ENCODE peak calls at places on chromosome 10, in six cellular contexts. R is IMR-90, N is neuronal stem cell, V is H9, Y is mesenchymal stem cell, H is H1. Z is an unnamed sample.

GRCh38 chr10:114908896-114909295 is 29.1 kb upstream of the TRUB1 start:
- DNase-seq in R (no peak), N (no peak), V (no peak), Y (no peak), H (no peak), Z (no peak)

GRCh38 chr10:59977486-59977885 is 71.1 kb upstream of the CCDC6 start:
- DNase-seq in R (no peak), N (no peak), V (no peak), Y (no peak), H (no peak), Z (no peak)

GRCh38 chr10:29239569-29240472 is 49.0 kb upstream of the LYZL1 start:
- DNase-seq in R (no peak), N (no peak), V (peak; percentile 75), Y (peak; percentile 35), H (peak; percentile 76), Z (peak; percentile 86)

GRCh38 chr10:132630666-132631347 is 93.2 kb downstream of the INPP5A start:
- DNase-seq in R (no peak), N (no peak), V (no peak), Y (no peak), H (no peak), Z (no peak)

GRCh38 chr10:29465384-29465783 is 169.4 kb downstream of the SVIL start:
- DNase-seq in R (no peak), N (no peak), V (peak; percentile 50), Y (no peak), H (no peak), Z (no peak)

GRCh38 chr10:70835895-70836294 is 20.1 kb downstream of the SGPL1 start:
- DNase-seq in R (peak; percentile 61), N (no peak), V (no peak), Y (peak; percentile 28), H (no peak), Z (no peak)

GRCh38 chr10:3066317-3066931 is 924 bp upstream of the PFKP start:
- DNase-seq in R (no peak), N (no peak), V (no peak), Y (no peak), H (no peak), Z (no peak)

GRCh38 chr10:85145966-85146365 is 817.6 kb downstream of the CCSER2 start:
- DNase-seq in R (no peak), N (no peak), V (no peak), Y (no peak), H (no peak), Z (no peak)

GRCh38 chr10:35394411-35394851 is 58.1 kb downstream of the CCNY start:
- DNase-seq in R (no peak), N (no peak), V (no peak), Y (no peak), H (no peak), Z (peak; percentile 65)

GRCh38 chr10:132297521-132297920 is 10.2 kb downstream of the STK32C start:
- DNase-seq in R (no peak), N (no peak), V (peak; percentile 41), Y (no peak), H (no peak), Z (no peak)

GRCh38 chr10:110525349-110526260 is 27.9 kb downstream of the DUSP5 start:
- DNase-seq in R (peak; percentile 80), N (no peak), V (no peak), Y (peak; percentile 50), H (no peak), Z (no peak)

GRCh38 chr10:35959103-35959740 is 317.1 kb upstream of the FZD8 start:
- DNase-seq in R (peak; percentile 46), N (no peak), V (no peak), Y (peak; percentile 88), H (no peak), Z (no peak)

GRCh38 chr10:127907411-127908105 is 655 bp downstream of the PTPRE start:
- DNase-seq in R (no peak), N (no peak), V (no peak), Y (peak; percentile 43), H (peak; percentile 54), Z (no peak)

DNA sequence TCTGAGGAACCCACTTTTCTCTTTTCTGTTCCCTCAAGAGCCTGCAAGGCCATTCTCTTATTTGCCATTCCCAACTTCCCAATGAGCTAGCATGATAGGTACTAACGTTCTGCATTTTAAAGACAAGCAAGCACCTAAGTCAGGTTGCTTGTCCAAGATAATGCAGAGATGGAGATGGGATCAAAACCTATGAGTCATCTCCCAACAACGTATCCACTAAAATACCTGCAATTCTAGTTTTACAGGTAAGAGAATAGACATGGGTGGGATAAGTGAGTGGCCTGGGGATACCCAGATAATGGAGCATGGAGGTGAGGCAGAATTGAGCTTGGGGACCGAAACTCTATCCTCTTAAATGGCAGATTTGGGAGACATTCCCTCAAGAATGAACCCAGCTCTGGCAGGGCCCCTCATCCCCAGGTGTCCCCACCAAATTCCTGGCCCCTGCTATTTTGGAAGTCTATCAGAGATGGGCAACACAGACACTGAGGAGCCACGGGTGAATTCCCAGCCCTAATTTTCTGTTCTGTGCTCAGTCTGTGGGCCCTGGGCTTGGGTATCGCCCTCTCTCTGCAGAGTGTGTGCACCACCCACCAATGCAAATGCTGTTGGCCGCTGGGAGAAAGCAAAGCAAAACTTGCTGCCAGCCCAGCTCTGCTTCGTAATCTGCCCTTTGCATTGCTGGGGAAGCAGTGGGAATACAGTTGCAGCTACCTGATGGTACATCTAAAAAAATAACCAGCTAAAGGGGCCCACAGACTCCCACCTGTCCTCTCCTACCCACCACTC is 98.3 kb downstream of the KCNMA1 start:
- DNase-seq in R (no peak), N (no peak), V (no peak), Y (no peak), H (no peak), Z (no peak)
- H2BK5ac ChIP-seq in R (no peak overlapping the region), N (no peak overlapping the region), V (no peak overlapping the region), Y (no peak overlapping the region), H (no peak overlapping the region), Z (no peak overlapping the region)

GRCh38 chr10:93465806-93466675 is 16.1 kb downstream of the MYOF start:
- DNase-seq in R (peak; percentile 90), N (no peak), V (no peak), Y (peak; percentile 97), H (no peak), Z (no peak)

GRCh38 chr10:93464826-93465388 is 17.2 kb downstream of the MYOF start:
- DNase-seq in R (no peak), N (no peak), V (no peak), Y (peak; percentile 72), H (no peak), Z (no peak)

GRCh38 chr10:93471110-93471651 is 11.0 kb downstream of the MYOF start:
- DNase-seq in R (peak; percentile 97), N (no peak), V (no peak), Y (peak; percentile 98), H (no peak), Z (peak; percentile 89)

GRCh38 chr10:93469454-93469853 is 12.7 kb downstream of the MYOF start:
- DNase-seq in R (no peak), N (no peak), V (no peak), Y (no peak), H (no peak), Z (no peak)

DNA sequence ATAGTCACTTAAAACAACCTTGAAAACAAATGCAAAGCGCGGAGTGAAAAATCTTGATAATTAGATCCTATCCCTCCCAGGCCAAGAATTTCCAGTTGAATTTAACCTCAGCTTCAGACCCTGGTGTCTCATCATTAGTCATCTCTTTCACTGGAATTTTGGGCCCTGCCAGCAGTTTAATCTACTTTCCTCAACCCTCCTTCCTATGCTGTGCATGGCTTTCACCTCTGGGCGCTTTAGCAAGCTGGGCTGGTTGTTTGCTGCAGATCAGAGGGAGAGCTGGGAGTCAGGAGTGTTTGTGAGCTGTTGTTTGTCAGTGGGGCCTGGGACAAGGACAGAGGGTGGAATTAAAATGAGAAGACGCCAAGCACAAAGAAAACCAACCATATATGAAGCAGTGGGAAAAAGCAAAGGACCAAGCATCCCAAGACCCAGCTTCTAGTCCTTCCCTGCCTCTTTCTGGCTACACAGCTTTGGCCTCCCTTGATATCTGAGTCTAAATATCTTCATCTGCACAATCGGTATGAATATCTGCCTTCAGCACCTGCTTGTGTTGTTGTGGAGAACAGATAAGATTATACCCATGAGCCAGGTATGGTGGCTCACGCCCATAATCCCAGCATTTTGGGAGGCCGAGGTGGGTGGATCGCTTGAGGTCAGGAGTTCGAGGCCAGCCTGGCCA is 13.5 kb downstream of the MYOF start:
- DNase-seq in R (peak; percentile 94), N (no peak), V (no peak), Y (peak; percentile 93), H (no peak), Z (peak; percentile 75)
- H2BK5ac ChIP-seq in R (peak overlapping the region; percentile 100), N (no peak overlapping the region), V (no peak overlapping the region), Y (peak overlapping the region; percentile 54), H (no peak overlapping the region), Z (no peak overlapping the region)

GRCh38 chr10:14687340-14687739 is 87.4 kb downstream of the FAM107B start:
- DNase-seq in R (no peak), N (no peak), V (no peak), Y (no peak), H (no peak), Z (no peak)

GRCh38 chr10:14681802-14682201 is 92.9 kb downstream of the FAM107B start:
- DNase-seq in R (no peak), N (no peak), V (no peak), Y (no peak), H (no peak), Z (no peak)

GRCh38 chr10:14683246-14683645 is 91.5 kb downstream of the FAM107B start:
- DNase-seq in R (peak; percentile 32), N (no peak), V (no peak), Y (no peak), H (no peak), Z (no peak)

GRCh38 chr10:14686356-14686755 is 88.3 kb downstream of the FAM107B start:
- DNase-seq in R (no peak), N (no peak), V (no peak), Y (no peak), H (no peak), Z (no peak)

GRCh38 chr10:14684363-14684762 is 90.3 kb downstream of the FAM107B start:
- DNase-seq in R (no peak), N (no peak), V (no peak), Y (no peak), H (no peak), Z (no peak)
- H2BK5ac ChIP-seq in R (no peak overlapping the region), N (no peak overlapping the region), V (no peak overlapping the region), Y (no peak overlapping the region), H (no peak overlapping the region), Z (no peak overlapping the region)

GRCh38 chr10:119872610-119872859 is at the start of gene MCMBP:
- DNase-seq in R (no peak), N (no peak), V (no peak), Y (no peak), H (no peak), Z (no peak)
- H2BK5ac ChIP-seq in R (peak within 1 kb of the TSS; percentile 73), N (peak within 1 kb of the TSS; percentile 79), V (no peak within 1 kb of the TSS), Y (peak within 1 kb of the TSS; percentile 66), H (peak within 1 kb of the TSS; percentile 71), Z (peak within 1 kb of the TSS; percentile 73)

GRCh38 chr10:73625004-73625883 is 16.0 kb downstream of the MYOZ1 start:
- DNase-seq in R (peak; percentile 25), N (peak; percentile 63), V (peak; percentile 71), Y (peak; percentile 60), H (no peak), Z (peak; percentile 81)
- H2BK5ac ChIP-seq in R (no peak overlapping the region), N (peak overlapping the region; percentile 76), V (no peak overlapping the region), Y (no peak overlapping the region), H (peak overlapping the region; percentile 96), Z (peak overlapping the region; percentile 79)